ENCODE peak calls at places on chromosomes 4 and X, in four cellular contexts. M, Z, K and F are unnamed samples.

GRCh38 chr4:105361021-105361420 is 112.8 kb downstream of the PPA2 start:
- DNase-seq in M (no peak), Z (no peak), K (no peak), F (no peak)

GRCh38 chr4:149972407-149972806 is 105.8 kb upstream of the DCLK2 start:
- DNase-seq in M (peak), Z (no peak), K (no peak), F (no peak)

GRCh38 chrX:2707334-2707760 is 16.3 kb downstream of the CD99 start:
- DNase-seq in M (peak), Z (peak), K (no peak), F (peak)

GRCh38 chrX:136674270-136674986 is 26.5 kb downstream of the CD40LG start:
- DNase-seq in M (no peak), Z (no peak), K (no peak), F (no peak)

GRCh38 chr4:136687118-136687517 is 845.2 kb downstream of the PCDH18 start:
- DNase-seq in M (no peak), Z (no peak), K (no peak), F (no peak)

GRCh38 chr4:130210871-130211270 is 1114.9 kb downstream of the C4orf33 start:
- DNase-seq in M (no peak), Z (no peak), K (no peak), F (no peak)

GRCh38 chr4:158741622-158742021 is 18.4 kb upstream of the PPID start:
- DNase-seq in M (no peak), Z (no peak), K (no peak), F (no peak)

GRCh38 chrX:154599531-154599930 is 14.6 kb downstream of the CTAG1A start:
- DNase-seq in M (no peak), Z (no peak), K (no peak), F (no peak)

GRCh38 chr4:26719954-26720552 is 136.2 kb downstream of the TBC1D19 start:
- DNase-seq in M (peak), Z (no peak), K (peak), F (no peak)

GRCh38 chrX:30887288-30887687 is 1.8 kb downstream of the TAB3 start:
- DNase-seq in M (no peak), Z (no peak), K (no peak), F (no peak)

GRCh38 chrX:28847423-28847822 is 260.2 kb downstream of the IL1RAPL1 start:
- DNase-seq in M (peak), Z (no peak), K (no peak), F (no peak)
- TF ChIP-seq CHD1 in M (no peak), Z (no peak), K (no peak), F (no peak)

DNA sequence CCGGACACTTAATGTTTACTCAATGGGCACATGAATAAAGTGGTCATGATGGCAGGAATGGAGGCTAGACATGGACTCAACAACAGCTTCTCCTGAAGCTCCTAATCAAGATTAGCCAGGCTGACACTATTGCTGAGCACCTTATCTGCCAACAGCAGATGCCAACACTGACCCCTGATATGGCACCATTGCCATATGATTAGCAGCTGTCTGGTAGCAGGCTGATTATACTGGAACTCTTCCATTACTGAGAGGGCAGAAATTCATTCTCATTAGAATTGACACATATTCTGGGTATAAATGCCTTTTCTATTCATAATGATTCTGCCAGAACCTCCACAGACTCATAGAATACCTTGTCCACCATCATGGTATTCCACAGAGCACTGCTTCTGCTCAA is 18.4 kb upstream of the AFF1 start:
- DNase-seq in M (no peak), Z (no peak), K (peak), F (no peak)
- TF ChIP-seq CHD1 in M (no peak), Z (no peak), K (no peak), F (no peak)

GRCh38 chrX:312621-313331 is 5.8 kb downstream of the GTPBP6 start:
- DNase-seq in M (no peak), Z (no peak), K (no peak), F (no peak)
- TF ChIP-seq CHD1 in M (no peak), Z (no peak), K (no peak), F (no peak)

GRCh38 chrX:24423960-24424359 is 41.1 kb upstream of the PDK3 start:
- DNase-seq in M (no peak), Z (no peak), K (no peak), F (no peak)
- TF ChIP-seq CHD1 in M (no peak), Z (no peak), K (no peak), F (no peak)